ENCODE peak calls at places on chromosomes 7 and 10, in six cellular contexts. L is CD4-positive, CD25-positive, alpha-beta regulatory T cell; J is mammary epithelial cell; N is left ventricle myocardium inferior; M is heart right ventricle; H is foreskin keratinocyte. K is an unnamed sample.

GRCh38 chr7:39127058-39127457 is 149.3 kb downstream of the POU6F2 start:
- DNase-seq in L (no peak), J (no peak), N (no peak), M (no peak), H (no peak), K (no peak)

GRCh38 chr7:106872763-106873162 is 7.7 kb downstream of the PIK3CG start:
- DNase-seq in L (no peak), J (no peak), N (no peak), M (no peak), H (no peak), K (no peak)

GRCh38 chr10:71423268-71423667 is 26.5 kb downstream of the CDH23 start:
- DNase-seq in L (no peak), J (no peak), N (no peak), M (no peak), H (no peak), K (no peak)

GRCh38 chr10:70381491-70382421 is 669 bp downstream of the LRRC20 start:
- DNase-seq in L (peak; percentile 64), J (peak; percentile 39), N (peak; percentile 68), M (peak; percentile 62), H (no peak), K (no peak)

GRCh38 chr7:30403477-30403876 is 75.1 kb downstream of the NOD1 start:
- DNase-seq in L (no peak), J (peak; percentile 94), N (no peak), M (no peak), H (peak; percentile 88), K (peak; percentile 87)

GRCh38 chr7:96855139-96855538 is 145.5 kb upstream of the SEM1 start:
- DNase-seq in L (no peak), J (no peak), N (no peak), M (no peak), H (no peak), K (no peak)

GRCh38 chr7:121126801-121127534 is 138.5 kb downstream of the CPED1 start:
- DNase-seq in L (no peak), J (no peak), N (no peak), M (no peak), H (no peak), K (no peak)

GRCh38 chr7:140059288-140060242 is 3.2 kb downstream of the PARP12 start:
- DNase-seq in L (peak; percentile 58), J (peak; percentile 87), N (peak; percentile 42), M (peak; percentile 41), H (peak; percentile 75), K (peak; percentile 74)

GRCh38 chr10:109957092-109957797 is 33.9 kb upstream of the XPNPEP1 start:
- DNase-seq in L (no peak), J (no peak), N (no peak), M (no peak), H (no peak), K (no peak)

GRCh38 chr10:75540357-75541335 is 109.2 kb downstream of the LRMDA start:
- DNase-seq in L (no peak), J (no peak), N (no peak), M (no peak), H (no peak), K (no peak)

GRCh38 chr10:103053659-103054581 is 135.8 kb downstream of the CNNM2 start:
- DNase-seq in L (peak; percentile 88), J (peak; percentile 68), N (peak; percentile 44), M (peak; percentile 46), H (no peak), K (no peak)

GRCh38 chr7:35355911-35356310 is 102.0 kb upstream of the TBX20 start:
- DNase-seq in L (no peak), J (no peak), N (no peak), M (no peak), H (no peak), K (no peak)

GRCh38 chr7:42285383-42285824 is 48.4 kb upstream of the GLI3 start:
- DNase-seq in L (no peak), J (peak; percentile 21), N (no peak), M (no peak), H (no peak), K (no peak)

GRCh38 chr7:134613623-134614347 is 32.9 kb upstream of the BPGM start:
- DNase-seq in L (no peak), J (peak; percentile 99), N (no peak), M (no peak), H (peak; percentile 98), K (peak; percentile 96)

GRCh38 chr7:1934756-1935155 is 264.7 kb downstream of the ELFN1 start:
- DNase-seq in L (no peak), J (no peak), N (no peak), M (peak; percentile 10), H (no peak), K (no peak)

GRCh38 chr7:139870406-139870805 is 41.3 kb downstream of the TBXAS1 start:
- DNase-seq in L (no peak), J (no peak), N (no peak), M (no peak), H (no peak), K (no peak)

GRCh38 chr7:91135703-91136102 is 128.5 kb upstream of the FZD1 start:
- DNase-seq in L (no peak), J (peak; percentile 60), N (no peak), M (no peak), H (peak; percentile 10), K (no peak)

GRCh38 chr7:428387-428786 is 91.3 kb downstream of the PDGFA start:
- DNase-seq in L (no peak), J (no peak), N (no peak), M (no peak), H (no peak), K (no peak)

GRCh38 chr10:93701903-93702277 is 502 bp downstream of the FRA10AC1 start:
- DNase-seq in L (no peak), J (peak; percentile 54), N (no peak), M (no peak), H (no peak), K (no peak)

GRCh38 chr7:45696476-45696875 is 122.3 kb downstream of the ADCY1 start:
- DNase-seq in L (no peak), J (no peak), N (no peak), M (no peak), H (no peak), K (no peak)

GRCh38 chr10:121217331-121217730 is 366.2 kb downstream of the WDR11 start:
- DNase-seq in L (no peak), J (no peak), N (no peak), M (no peak), H (no peak), K (no peak)

GRCh38 chr7:45921699-45922519 is 837 bp upstream of the IGFBP3 start:
- DNase-seq in L (no peak), J (peak; percentile 40), N (peak; percentile 66), M (peak; percentile 57), H (no peak), K (no peak)

GRCh38 chr7:79176859-79177477 is 276.5 kb downstream of the MAGI2 start:
- DNase-seq in L (peak; percentile 11), J (peak; percentile 34), N (no peak), M (no peak), H (no peak), K (no peak)

GRCh38 chr10:78899996-78900714 is 168.6 kb upstream of the ZMIZ1 start:
- DNase-seq in L (no peak), J (no peak), N (peak; percentile 70), M (peak; percentile 52), H (no peak), K (no peak)

GRCh38 chr7:159177270-159178036 is 32.8 kb upstream of the VIPR2 start:
- DNase-seq in L (no peak), J (no peak), N (no peak), M (no peak), H (no peak), K (no peak)

GRCh38 chr7:90708841-90709317 is 112.8 kb downstream of the CDK14 start:
- DNase-seq in L (peak; percentile 20), J (no peak), N (no peak), M (no peak), H (no peak), K (no peak)

GRCh38 chr10:5563991-5564536 is 39.3 kb downstream of the CALML3 start:
- DNase-seq in L (peak; percentile 76), J (peak; percentile 93), N (no peak), M (no peak), H (no peak), K (no peak)

GRCh38 chr7:128304212-128304611 is 39.5 kb downstream of the RBM28 start:
- DNase-seq in L (no peak), J (peak; percentile 43), N (no peak), M (no peak), H (no peak), K (peak; percentile 6)

GRCh38 chr10:36880898-36881297 is 244.5 kb upstream of the ANKRD30A start:
- DNase-seq in L (peak; percentile 3), J (peak; percentile 15), N (no peak), M (no peak), H (no peak), K (peak; percentile 3)

DNA sequence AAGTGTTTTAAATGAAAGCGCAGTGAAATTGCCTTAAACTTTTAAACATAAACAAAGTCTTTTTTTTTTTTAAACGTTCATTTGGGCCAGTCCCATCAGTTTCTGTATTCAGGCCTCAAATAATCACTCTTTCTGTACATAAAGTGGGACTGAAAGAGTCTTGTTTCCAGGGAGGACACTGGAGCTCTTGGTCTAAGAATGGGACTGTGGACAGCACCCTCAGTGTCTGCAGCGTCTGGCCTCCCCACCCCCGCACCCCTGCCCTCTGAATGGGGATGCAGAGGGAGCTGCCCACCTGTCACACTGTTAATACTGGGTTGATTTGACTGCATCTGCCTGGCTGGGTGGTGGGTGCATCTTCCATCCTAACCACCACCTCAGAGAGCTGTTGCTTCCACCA is 5.2 kb downstream of the ZNF365 start:
- DNase-seq in L (no peak), J (no peak), N (no peak), M (no peak), H (no peak), K (no peak)
- H3K27ac ChIP-seq in L (peak overlapping the region; percentile 10), J (peak overlapping the region; percentile 100), N (no peak overlapping the region), M (no peak overlapping the region), H (peak overlapping the region; percentile 91), K (peak overlapping the region; percentile 99)

GRCh38 chr10:113175756-113176651 is 226.0 kb downstream of the TCF7L2 start:
- DNase-seq in L (no peak), J (no peak), N (no peak), M (no peak), H (no peak), K (no peak)
- H3K27ac ChIP-seq in L (no peak overlapping the region), J (no peak overlapping the region), N (peak overlapping the region; percentile 70), M (no peak overlapping the region), H (no peak overlapping the region), K (no peak overlapping the region)

GRCh38 chr10:97279121-97279815 is 13.2 kb downstream of the ARHGAP19 start:
- DNase-seq in L (no peak), J (peak; percentile 15), N (no peak), M (no peak), H (no peak), K (no peak)
- H3K27ac ChIP-seq in L (no peak overlapping the region), J (no peak overlapping the region), N (peak overlapping the region; percentile 52), M (peak overlapping the region; percentile 31), H (no peak overlapping the region), K (peak overlapping the region; percentile 14)

GRCh38 chr10:15197276-15197675 is 28.8 kb upstream of the NMT2 start:
- DNase-seq in L (peak; percentile 78), J (no peak), N (no peak), M (no peak), H (no peak), K (no peak)

GRCh38 chr10:15200626-15201025 is 32.1 kb upstream of the NMT2 start:
- DNase-seq in L (no peak), J (peak; percentile 78), N (no peak), M (no peak), H (peak; percentile 93), K (no peak)

GRCh38 chr10:15202639-15203038 is 34.1 kb upstream of the NMT2 start:
- DNase-seq in L (peak; percentile 33), J (no peak), N (no peak), M (no peak), H (no peak), K (no peak)

GRCh38 chr10:15197911-15198310 is 29.4 kb upstream of the NMT2 start:
- DNase-seq in L (no peak), J (no peak), N (no peak), M (no peak), H (no peak), K (no peak)

GRCh38 chr10:15201589-15202300 is 33.3 kb upstream of the NMT2 start:
- DNase-seq in L (no peak), J (peak; percentile 35), N (no peak), M (no peak), H (no peak), K (no peak)
- H3K27ac ChIP-seq in L (no peak overlapping the region), J (peak overlapping the region; percentile 39), N (peak overlapping the region; percentile 78), M (no peak overlapping the region), H (no peak overlapping the region), K (peak overlapping the region; percentile 50)